ENCODE peak calls at places on chromosomes 6 and 20, in six cellular contexts. L, G, C, Y, N and A are unnamed samples.

GRCh38 chr20:50151034-50151743 is 2.3 kb downstream of the PEDS1 start:
- DNase-seq in C (peak), Y (no peak), G (peak), N (no peak), L (no peak), A (no peak)

GRCh38 chr6:108945686-108946158 is 97.5 kb downstream of the ARMC2 start:
- DNase-seq in C (peak), G (no peak), N (no peak), L (peak), Y (no peak), A (no peak)

GRCh38 chr20:39810269-39810668 is 848.1 kb downstream of the DHX35 start:
- DNase-seq in C (no peak), L (no peak), G (no peak), Y (no peak), N (no peak), A (no peak)

GRCh38 chr20:1124416-1124815 is 6.0 kb downstream of the PSMF1 start:
- DNase-seq in G (no peak), L (no peak), C (no peak), Y (no peak), N (no peak), A (no peak)

GRCh38 chr20:46575394-46575793 is 24.9 kb upstream of the OCSTAMP start:
- DNase-seq in Y (no peak), C (no peak), L (no peak), G (no peak), N (no peak), A (no peak)

GRCh38 chr6:29652198-29652584 is 4.7 kb upstream of the MOG start:
- DNase-seq in Y (no peak), L (no peak), C (no peak), N (no peak), G (no peak), A (no peak)

GRCh38 chr6:9397981-9398559 is 962.7 kb upstream of the SLC35B3 start:
- DNase-seq in C (no peak), N (no peak), G (no peak), L (peak), Y (no peak), A (no peak)

GRCh38 chr20:61478094-61478493 is 226.0 kb downstream of the CDH4 start:
- DNase-seq in L (no peak), N (no peak), C (no peak), Y (no peak), G (no peak), A (no peak)

GRCh38 chr6:142838821-142839685 is 105.9 kb downstream of the HIVEP2 start:
- DNase-seq in L (no peak), C (peak), G (no peak), Y (peak), N (no peak), A (no peak)

GRCh38 chr20:51752343-51752951 is 15.7 kb downstream of the ATP9A start:
- DNase-seq in G (no peak), Y (no peak), C (peak), L (no peak), N (no peak), A (no peak)

GRCh38 chr20:33936651-33937050 is 57.1 kb upstream of the RALY start:
- DNase-seq in N (no peak), C (no peak), L (no peak), G (no peak), Y (no peak), A (no peak)

GRCh38 chr20:63735859-63736718 is at the start of gene LIME1:
- DNase-seq in N (peak), C (no peak), L (no peak), G (peak), Y (peak), A (no peak)

GRCh38 chr6:17392978-17393334 is 439 bp upstream of the CAP2 start:
- DNase-seq in C (no peak), Y (no peak), L (no peak), N (no peak), G (no peak), A (no peak)
- H3K4me3 ChIP-seq in C (peak), Y (no peak), L (no peak), N (no peak), G (no peak), A (peak)

DNA sequence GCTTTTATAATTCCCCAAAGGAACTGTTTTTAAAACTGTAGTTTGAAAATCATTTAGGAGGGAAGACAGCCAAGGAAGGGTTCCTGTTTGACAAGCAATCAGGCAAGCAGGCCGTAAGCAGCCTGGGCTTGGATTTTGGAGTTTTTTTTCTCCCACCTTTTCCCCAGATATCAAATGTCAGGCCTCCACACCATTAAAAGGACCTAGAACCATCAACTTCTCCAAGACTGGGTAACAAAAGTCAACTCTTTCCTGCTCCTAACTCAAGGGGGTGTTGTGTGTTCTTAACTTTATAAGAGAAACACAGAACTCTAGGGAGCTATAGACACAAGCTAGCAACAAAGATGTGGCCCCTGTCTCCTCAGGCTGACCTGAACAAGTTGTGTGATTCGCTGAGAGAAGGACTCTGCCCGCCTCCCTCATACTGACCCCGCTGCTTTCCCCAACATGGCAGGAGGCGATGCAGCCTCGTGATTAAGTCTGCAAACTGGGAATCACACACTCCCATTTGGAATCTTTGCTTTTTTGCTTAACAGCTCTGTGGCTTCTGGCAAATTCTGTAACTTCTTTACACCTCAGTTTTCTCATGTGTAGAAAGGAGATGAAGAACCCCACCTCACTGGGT is 146.5 kb downstream of the BCAS1 start:
- DNase-seq in G (no peak), Y (no peak), C (no peak), L (no peak), N (peak), A (no peak)
- H3K4me3 ChIP-seq in G (no peak), Y (no peak), C (no peak), L (no peak), N (peak), A (no peak)

DNA sequence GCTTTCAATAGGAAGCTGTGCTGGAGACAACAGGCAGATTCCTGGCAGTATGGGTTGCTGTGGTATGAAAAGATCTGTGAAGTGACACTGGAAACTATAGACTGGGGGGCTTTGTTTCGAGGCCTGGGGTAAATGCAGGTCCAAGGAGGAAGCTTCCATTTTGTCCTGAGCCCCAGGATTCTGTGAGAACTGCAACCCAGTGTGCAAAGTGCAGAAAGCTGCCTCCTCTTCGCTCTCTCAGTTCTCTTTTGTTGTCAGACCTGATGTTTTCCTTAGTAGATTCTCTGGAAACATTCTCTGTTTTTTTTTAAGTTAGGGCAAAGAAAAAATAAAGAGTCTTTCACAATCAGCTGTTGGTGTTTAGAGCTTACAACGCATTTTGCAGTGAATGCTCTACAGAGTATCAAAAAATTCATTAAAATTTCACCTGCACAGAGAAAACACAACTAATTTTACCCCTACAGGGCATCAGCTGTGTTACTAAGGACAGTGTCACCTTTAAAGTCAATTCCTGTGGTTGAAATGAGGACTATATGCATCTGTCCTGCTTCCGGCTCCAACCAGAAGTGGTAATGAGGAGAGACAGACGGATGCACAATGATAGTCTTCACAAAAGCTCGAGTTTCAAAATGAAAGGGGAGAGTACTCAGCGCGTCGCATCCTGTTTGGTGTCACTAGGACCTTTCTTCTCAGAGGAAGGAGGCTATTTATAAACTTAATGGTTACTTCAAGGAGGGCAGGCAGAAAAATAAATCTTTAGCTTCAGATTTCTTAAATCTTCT is 86.7 kb downstream of the LYRM4 start:
- DNase-seq in L (no peak), Y (peak), C (peak), N (peak), G (no peak), A (peak)
- H3K4me3 ChIP-seq in L (no peak), Y (peak), C (no peak), N (peak), G (no peak), A (no peak)

DNA sequence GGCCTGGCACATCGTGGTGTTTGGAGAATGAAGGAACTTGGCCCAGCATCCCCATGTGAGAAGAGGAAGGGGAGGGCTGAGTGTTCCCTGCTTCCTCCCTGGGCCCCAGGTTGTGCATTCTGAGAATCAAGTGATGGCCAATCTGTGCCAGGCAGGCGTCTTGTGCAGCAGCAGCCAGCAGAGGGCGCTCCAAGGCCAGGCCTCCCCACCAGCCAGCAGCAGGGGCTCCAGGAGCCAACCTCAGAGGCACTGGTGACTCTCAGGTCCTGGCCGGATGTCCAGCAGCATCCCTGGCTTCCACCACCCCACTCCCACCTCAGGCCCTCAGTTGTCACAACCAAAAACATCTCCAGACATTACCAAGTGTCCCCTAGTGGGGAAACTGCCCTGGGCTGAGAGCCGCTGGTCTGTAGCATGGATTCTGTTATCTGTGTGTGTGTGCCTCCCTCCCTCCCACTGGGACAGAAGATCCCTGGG is 192.0 kb downstream of the PREX1 start:
- DNase-seq in G (peak), L (no peak), Y (peak), N (peak), C (peak), A (no peak)
- H3K4me3 ChIP-seq in G (no peak), L (no peak), Y (no peak), N (no peak), C (no peak), A (no peak)

GRCh38 chr20:44586986-44587980 is 4.9 kb downstream of the PKIG start:
- DNase-seq in L (no peak), G (no peak), C (no peak), N (peak), Y (no peak), A (no peak)
- H3K4me3 ChIP-seq in L (no peak), G (no peak), C (no peak), N (peak), Y (no peak), A (no peak)

DNA sequence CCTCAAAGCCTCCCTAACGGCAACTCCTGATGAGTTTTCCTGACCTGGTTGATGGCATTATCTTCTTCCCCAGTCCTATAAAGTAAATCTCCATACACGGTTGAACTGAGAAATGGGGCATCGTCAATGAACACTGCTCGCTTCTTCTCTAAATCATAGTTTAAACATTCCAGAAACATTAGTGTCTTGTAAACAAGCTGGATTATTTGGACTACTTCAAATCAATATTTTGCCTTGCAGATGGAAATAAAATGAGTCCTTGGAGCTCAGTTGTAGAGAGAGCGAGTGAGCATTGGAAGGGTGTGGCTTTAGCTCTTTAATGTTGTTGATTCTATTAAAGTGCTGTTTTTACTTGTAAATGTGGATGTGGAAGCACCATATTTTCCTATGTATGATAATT is 18.3 kb downstream of the C6orf89 start:
- DNase-seq in Y (no peak), G (no peak), L (no peak), N (no peak), C (no peak), A (no peak)
- H3K4me3 ChIP-seq in Y (no peak), G (no peak), L (no peak), N (no peak), C (no peak), A (no peak)

GRCh38 chr6:150915868-150916267 is 50.4 kb downstream of the MTHFD1L start:
- DNase-seq in N (no peak), Y (no peak), G (no peak), L (no peak), C (peak), A (no peak)
- H3K4me3 ChIP-seq in N (no peak), Y (no peak), G (no peak), L (no peak), C (no peak), A (no peak)

DNA sequence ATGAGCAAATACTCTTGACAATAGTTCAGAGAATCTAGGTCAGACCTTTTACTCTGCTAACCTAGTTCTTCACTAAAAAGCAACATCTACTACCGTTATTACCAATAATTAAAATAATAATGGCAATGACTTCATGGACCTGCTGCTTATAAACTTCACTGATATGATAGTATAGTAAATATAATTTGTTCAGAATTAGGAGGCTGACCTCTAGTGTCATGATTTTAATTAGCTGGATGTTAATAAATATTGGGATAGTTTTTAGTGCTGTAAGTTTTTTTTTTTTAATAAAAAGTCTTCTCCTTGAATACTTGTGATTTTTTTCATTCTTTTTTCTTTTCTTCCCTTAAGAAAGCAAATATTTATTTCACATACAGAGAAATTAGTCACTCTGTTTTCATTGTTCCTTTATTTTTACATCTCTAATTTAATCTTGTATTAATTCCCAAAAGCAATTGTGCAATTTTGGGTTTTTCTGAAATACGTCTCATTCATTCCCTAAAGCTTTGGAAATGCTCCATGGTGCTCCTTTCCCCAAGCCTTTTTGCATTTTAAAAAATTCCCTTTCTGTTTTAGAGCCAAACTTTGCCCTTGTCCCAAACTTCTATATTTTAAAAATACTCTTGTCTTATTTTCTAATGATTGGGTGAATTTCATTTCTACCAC is 46.6 kb upstream of the UST start:
- DNase-seq in N (no peak), L (no peak), C (peak), G (no peak), Y (no peak), A (no peak)
- H3K4me3 ChIP-seq in N (peak), L (no peak), C (peak), G (no peak), Y (peak), A (no peak)